ENCODE peak calls at places on chromosome 11, in eight cellular contexts. One of them, this sample, is unnamed.
A peak's percentile ranks its signal among the peaks of the same experiment; 100 is the strongest.

GRCh38 chr11:111561801-111562325 is 21.3 kb downstream of the LAYN start:
- DNase-seq in NCI-H524 treated with DMSO at 0.1 percent for 48 hours: no peak
- DNase-seq in NCI-H1694 treated with DMSO at 0.1 percent for 48 hours: no peak
- DNase-seq in kidney: no peak
- DNase-seq in DMS 273 treated with DMSO at 0.1 percent for 48 hours: no peak
- DNase-seq in ELR: peak; percentile 85
- DNase-seq in progenitor cell of endocrine pancreas: no peak
- DNase-seq in cardiac muscle cell: no peak
- DNase-seq in this sample: no peak

GRCh38 chr11:13366266-13367026 is 88.9 kb downstream of the BMAL1 start:
- DNase-seq in kidney: no peak
- DNase-seq in cardiac muscle cell: no peak
- DNase-seq in NCI-H524 treated with DMSO at 0.1 percent for 48 hours: no peak
- DNase-seq in DMS 273 treated with DMSO at 0.1 percent for 48 hours: no peak
- DNase-seq in progenitor cell of endocrine pancreas: no peak
- DNase-seq in NCI-H1694 treated with DMSO at 0.1 percent for 48 hours: no peak
- DNase-seq in ELR: no peak
- DNase-seq in this sample: no peak

GRCh38 chr11:57585301-57585700 is 12.2 kb upstream of the SERPING1 start:
- DNase-seq in kidney: no peak
- DNase-seq in NCI-H1694 treated with DMSO at 0.1 percent for 48 hours: no peak
- DNase-seq in DMS 273 treated with DMSO at 0.1 percent for 48 hours: no peak
- DNase-seq in NCI-H524 treated with DMSO at 0.1 percent for 48 hours: no peak
- DNase-seq in ELR: no peak
- DNase-seq in progenitor cell of endocrine pancreas: no peak
- DNase-seq in cardiac muscle cell: no peak
- DNase-seq in this sample: no peak

GRCh38 chr11:59283825-59284772 is 71.4 kb upstream of the MPEG1 start:
- DNase-seq in NCI-H524 treated with DMSO at 0.1 percent for 48 hours: no peak
- DNase-seq in DMS 273 treated with DMSO at 0.1 percent for 48 hours: no peak
- DNase-seq in NCI-H1694 treated with DMSO at 0.1 percent for 48 hours: peak; percentile 4
- DNase-seq in progenitor cell of endocrine pancreas: no peak
- DNase-seq in kidney: no peak
- DNase-seq in cardiac muscle cell: peak; percentile 60
- DNase-seq in ELR: peak; percentile 63
- DNase-seq in this sample: no peak

GRCh38 chr11:76773921-76774361 is 9.2 kb upstream of the TSKU start:
- DNase-seq in NCI-H524 treated with DMSO at 0.1 percent for 48 hours: no peak
- DNase-seq in DMS 273 treated with DMSO at 0.1 percent for 48 hours: peak; percentile 14
- DNase-seq in NCI-H1694 treated with DMSO at 0.1 percent for 48 hours: no peak
- DNase-seq in kidney: no peak
- DNase-seq in cardiac muscle cell: no peak
- DNase-seq in progenitor cell of endocrine pancreas: no peak
- DNase-seq in ELR: no peak
- DNase-seq in this sample: no peak

GRCh38 chr11:118437736-118438125 is 1.4 kb downstream of the KMT2A start:
- DNase-seq in DMS 273 treated with DMSO at 0.1 percent for 48 hours: no peak
- DNase-seq in kidney: no peak
- DNase-seq in NCI-H1694 treated with DMSO at 0.1 percent for 48 hours: no peak
- DNase-seq in NCI-H524 treated with DMSO at 0.1 percent for 48 hours: no peak
- DNase-seq in ELR: peak; percentile 57
- DNase-seq in progenitor cell of endocrine pancreas: peak; percentile 50
- DNase-seq in cardiac muscle cell: peak; percentile 38
- DNase-seq in this sample: no peak

GRCh38 chr11:128525411-128526243 is 61.7 kb downstream of the ETS1 start:
- DNase-seq in NCI-H1694 treated with DMSO at 0.1 percent for 48 hours: no peak
- DNase-seq in DMS 273 treated with DMSO at 0.1 percent for 48 hours: no peak
- DNase-seq in ELR: peak; percentile 86
- DNase-seq in kidney: no peak
- DNase-seq in NCI-H524 treated with DMSO at 0.1 percent for 48 hours: no peak
- DNase-seq in progenitor cell of endocrine pancreas: no peak
- DNase-seq in cardiac muscle cell: no peak
- DNase-seq in this sample: no peak

GRCh38 chr11:30424851-30425250 is 101.9 kb downstream of the ARL14EP start:
- DNase-seq in ELR: no peak
- DNase-seq in DMS 273 treated with DMSO at 0.1 percent for 48 hours: no peak
- DNase-seq in NCI-H524 treated with DMSO at 0.1 percent for 48 hours: no peak
- DNase-seq in progenitor cell of endocrine pancreas: no peak
- DNase-seq in kidney: no peak
- DNase-seq in NCI-H1694 treated with DMSO at 0.1 percent for 48 hours: no peak
- DNase-seq in cardiac muscle cell: peak; percentile 43
- DNase-seq in this sample: no peak

GRCh38 chr11:110858556-110858921 is 146.3 kb upstream of the ARHGAP20 start:
- DNase-seq in DMS 273 treated with DMSO at 0.1 percent for 48 hours: no peak
- DNase-seq in NCI-H524 treated with DMSO at 0.1 percent for 48 hours: no peak
- DNase-seq in kidney: peak; percentile 92
- DNase-seq in cardiac muscle cell: no peak
- DNase-seq in NCI-H1694 treated with DMSO at 0.1 percent for 48 hours: no peak
- DNase-seq in progenitor cell of endocrine pancreas: no peak
- DNase-seq in ELR: no peak
- DNase-seq in this sample: no peak

GRCh38 chr11:44955019-44955738 is 4.5 kb upstream of the TP53I11 start:
- DNase-seq in cardiac muscle cell: no peak
- DNase-seq in DMS 273 treated with DMSO at 0.1 percent for 48 hours: peak; percentile 68
- DNase-seq in kidney: peak; percentile 86
- DNase-seq in NCI-H1694 treated with DMSO at 0.1 percent for 48 hours: no peak
- DNase-seq in NCI-H524 treated with DMSO at 0.1 percent for 48 hours: no peak
- DNase-seq in ELR: peak; percentile 47
- DNase-seq in progenitor cell of endocrine pancreas: no peak
- DNase-seq in this sample: no peak

GRCh38 chr11:96222102-96222501 is 120.9 kb downstream of the MAML2 start:
- DNase-seq in kidney: no peak
- DNase-seq in DMS 273 treated with DMSO at 0.1 percent for 48 hours: no peak
- DNase-seq in NCI-H1694 treated with DMSO at 0.1 percent for 48 hours: no peak
- DNase-seq in ELR: peak; percentile 60
- DNase-seq in NCI-H524 treated with DMSO at 0.1 percent for 48 hours: no peak
- DNase-seq in cardiac muscle cell: no peak
- DNase-seq in progenitor cell of endocrine pancreas: no peak
- DNase-seq in this sample: no peak

GRCh38 chr11:134369656-134370525 is 38.1 kb downstream of the GLB1L2 start:
- DNase-seq in NCI-H1694 treated with DMSO at 0.1 percent for 48 hours: no peak
- DNase-seq in ELR: no peak
- DNase-seq in NCI-H524 treated with DMSO at 0.1 percent for 48 hours: no peak
- DNase-seq in cardiac muscle cell: no peak
- DNase-seq in DMS 273 treated with DMSO at 0.1 percent for 48 hours: no peak
- DNase-seq in kidney: peak; percentile 59
- DNase-seq in progenitor cell of endocrine pancreas: no peak
- DNase-seq in this sample: peak; percentile 83

GRCh38 chr11:47004595-47005033 is 68.1 kb downstream of the CSTPP1 start:
- DNase-seq in ELR: peak; percentile 76
- DNase-seq in kidney: peak; percentile 79
- DNase-seq in cardiac muscle cell: peak; percentile 85
- DNase-seq in NCI-H1694 treated with DMSO at 0.1 percent for 48 hours: peak; percentile 14
- DNase-seq in DMS 273 treated with DMSO at 0.1 percent for 48 hours: no peak
- DNase-seq in NCI-H524 treated with DMSO at 0.1 percent for 48 hours: no peak
- DNase-seq in progenitor cell of endocrine pancreas: no peak
- DNase-seq in this sample: no peak

GRCh38 chr11:124311269-124311668 is 2.5 kb downstream of the OR8D1 start:
- DNase-seq in NCI-H524 treated with DMSO at 0.1 percent for 48 hours: no peak
- DNase-seq in cardiac muscle cell: no peak
- DNase-seq in kidney: no peak
- DNase-seq in progenitor cell of endocrine pancreas: no peak
- DNase-seq in DMS 273 treated with DMSO at 0.1 percent for 48 hours: no peak
- DNase-seq in ELR: no peak
- DNase-seq in NCI-H1694 treated with DMSO at 0.1 percent for 48 hours: no peak
- DNase-seq in this sample: no peak

GRCh38 chr11:118175600-118176399 is 639 bp downstream of the SCN2B start:
- DNase-seq in DMS 273 treated with DMSO at 0.1 percent for 48 hours: no peak
- DNase-seq in ELR: no peak
- DNase-seq in progenitor cell of endocrine pancreas: no peak
- DNase-seq in cardiac muscle cell: no peak
- DNase-seq in kidney: no peak
- DNase-seq in NCI-H524 treated with DMSO at 0.1 percent for 48 hours: no peak
- DNase-seq in NCI-H1694 treated with DMSO at 0.1 percent for 48 hours: no peak
- DNase-seq in this sample: no peak

GRCh38 chr11:9170450-9170849 is 79.1 kb upstream of the SCUBE2 start:
- DNase-seq in DMS 273 treated with DMSO at 0.1 percent for 48 hours: no peak
- DNase-seq in ELR: peak; percentile 65
- DNase-seq in cardiac muscle cell: no peak
- DNase-seq in kidney: no peak
- DNase-seq in NCI-H524 treated with DMSO at 0.1 percent for 48 hours: no peak
- DNase-seq in progenitor cell of endocrine pancreas: no peak
- DNase-seq in NCI-H1694 treated with DMSO at 0.1 percent for 48 hours: no peak
- DNase-seq in this sample: no peak

GRCh38 chr11:118641463-118642019 is 34.1 kb downstream of the PHLDB1 start:
- DNase-seq in NCI-H1694 treated with DMSO at 0.1 percent for 48 hours: no peak
- DNase-seq in progenitor cell of endocrine pancreas: no peak
- DNase-seq in NCI-H524 treated with DMSO at 0.1 percent for 48 hours: no peak
- DNase-seq in ELR: no peak
- DNase-seq in cardiac muscle cell: no peak
- DNase-seq in kidney: peak; percentile 93
- DNase-seq in DMS 273 treated with DMSO at 0.1 percent for 48 hours: no peak
- DNase-seq in this sample: peak; percentile 72